ENCODE peak calls at places on chromosomes 6 and 20, in five cellular contexts. One of them, this sample, is unnamed.

GRCh38 chr20:53954734-53955658 is 115.4 kb downstream of the BCAS1 start:
- DNase-seq in NCI-H1694 treated with DMSO at 0.1 percent for 48 hours: no peak
- DNase-seq in glutamatergic neuron: no peak
- DNase-seq in activated T-cell treated with anti-CD3 and anti-CD28 coated beads for 24 hours: no peak
- DNase-seq in dorsolateral prefrontal cortex: no peak
- DNase-seq in this sample: no peak

GRCh38 chr20:48937674-48938073 is 16.2 kb downstream of the ARFGEF2 start:
- DNase-seq in NCI-H1694 treated with DMSO at 0.1 percent for 48 hours: no peak
- DNase-seq in glutamatergic neuron: no peak
- DNase-seq in dorsolateral prefrontal cortex: no peak
- DNase-seq in activated T-cell treated with anti-CD3 and anti-CD28 coated beads for 24 hours: no peak
- DNase-seq in this sample: no peak

GRCh38 chr20:48025061-48025515 is 239.8 kb upstream of the SULF2 start:
- DNase-seq in dorsolateral prefrontal cortex: no peak
- DNase-seq in activated T-cell treated with anti-CD3 and anti-CD28 coated beads for 24 hours: no peak
- DNase-seq in glutamatergic neuron: peak
- DNase-seq in NCI-H1694 treated with DMSO at 0.1 percent for 48 hours: no peak
- DNase-seq in this sample: no peak

GRCh38 chr20:53660947-53661381 is 67.3 kb upstream of the ZNF217 start:
- DNase-seq in glutamatergic neuron: no peak
- DNase-seq in dorsolateral prefrontal cortex: no peak
- DNase-seq in NCI-H1694 treated with DMSO at 0.1 percent for 48 hours: no peak
- DNase-seq in activated T-cell treated with anti-CD3 and anti-CD28 coated beads for 24 hours: no peak
- DNase-seq in this sample: no peak

GRCh38 chr6:138527376-138528092 is 28.2 kb upstream of the NHSL1 start:
- DNase-seq in glutamatergic neuron: no peak
- DNase-seq in NCI-H1694 treated with DMSO at 0.1 percent for 48 hours: no peak
- DNase-seq in activated T-cell treated with anti-CD3 and anti-CD28 coated beads for 24 hours: no peak
- DNase-seq in dorsolateral prefrontal cortex: no peak
- DNase-seq in this sample: no peak

GRCh38 chr20:30486103-30486478 is 771.4 kb upstream of the DEFB115 start:
- DNase-seq in dorsolateral prefrontal cortex: no peak
- DNase-seq in activated T-cell treated with anti-CD3 and anti-CD28 coated beads for 24 hours: no peak
- DNase-seq in glutamatergic neuron: no peak
- DNase-seq in NCI-H1694 treated with DMSO at 0.1 percent for 48 hours: no peak
- DNase-seq in this sample: no peak

GRCh38 chr6:16090920-16091319 is 38.0 kb upstream of the MYLIP start:
- DNase-seq in NCI-H1694 treated with DMSO at 0.1 percent for 48 hours: no peak
- DNase-seq in glutamatergic neuron: no peak
- DNase-seq in activated T-cell treated with anti-CD3 and anti-CD28 coated beads for 24 hours: no peak
- DNase-seq in dorsolateral prefrontal cortex: no peak
- DNase-seq in this sample: no peak

GRCh38 chr20:48738399-48739304 is 89.1 kb downstream of the PREX1 start:
- DNase-seq in dorsolateral prefrontal cortex: no peak
- DNase-seq in activated T-cell treated with anti-CD3 and anti-CD28 coated beads for 24 hours: peak
- DNase-seq in glutamatergic neuron: no peak
- DNase-seq in NCI-H1694 treated with DMSO at 0.1 percent for 48 hours: no peak
- DNase-seq in this sample: no peak

GRCh38 chr20:5786930-5787826 is 37.0 kb downstream of the SHLD1 start:
- DNase-seq in NCI-H1694 treated with DMSO at 0.1 percent for 48 hours: no peak
- DNase-seq in activated T-cell treated with anti-CD3 and anti-CD28 coated beads for 24 hours: no peak
- DNase-seq in dorsolateral prefrontal cortex: no peak
- DNase-seq in glutamatergic neuron: no peak
- DNase-seq in this sample: no peak

GRCh38 chr6:99434702-99435530 is 9.8 kb upstream of the PNISR start:
- DNase-seq in dorsolateral prefrontal cortex: no peak
- DNase-seq in glutamatergic neuron: no peak
- DNase-seq in NCI-H1694 treated with DMSO at 0.1 percent for 48 hours: peak
- DNase-seq in activated T-cell treated with anti-CD3 and anti-CD28 coated beads for 24 hours: no peak
- DNase-seq in this sample: peak

GRCh38 chr6:18585032-18585573 is 198.0 kb downstream of the RNF144B start:
- DNase-seq in dorsolateral prefrontal cortex: no peak
- DNase-seq in activated T-cell treated with anti-CD3 and anti-CD28 coated beads for 24 hours: no peak
- DNase-seq in glutamatergic neuron: no peak
- DNase-seq in NCI-H1694 treated with DMSO at 0.1 percent for 48 hours: no peak
- DNase-seq in this sample: no peak

GRCh38 chr20:62926229-62927127 is at the start of gene DIDO1:
- DNase-seq in NCI-H1694 treated with DMSO at 0.1 percent for 48 hours: peak
- DNase-seq in glutamatergic neuron: peak
- DNase-seq in activated T-cell treated with anti-CD3 and anti-CD28 coated beads for 24 hours: peak
- DNase-seq in dorsolateral prefrontal cortex: peak
- DNase-seq in this sample: peak

GRCh38 chr6:22113046-22113766 is 183.6 kb downstream of the PRL start:
- DNase-seq in glutamatergic neuron: no peak
- DNase-seq in dorsolateral prefrontal cortex: no peak
- DNase-seq in activated T-cell treated with anti-CD3 and anti-CD28 coated beads for 24 hours: no peak
- DNase-seq in NCI-H1694 treated with DMSO at 0.1 percent for 48 hours: no peak
- DNase-seq in this sample: no peak

GRCh38 chr6:159692303-159693127 is 526 bp downstream of the SOD2 start:
- DNase-seq in dorsolateral prefrontal cortex: peak
- DNase-seq in NCI-H1694 treated with DMSO at 0.1 percent for 48 hours: peak
- DNase-seq in activated T-cell treated with anti-CD3 and anti-CD28 coated beads for 24 hours: peak
- DNase-seq in glutamatergic neuron: peak
- DNase-seq in this sample: peak

GRCh38 chr20:59455392-59456341 is 148.7 kb upstream of the PHACTR3 start:
- DNase-seq in activated T-cell treated with anti-CD3 and anti-CD28 coated beads for 24 hours: no peak
- DNase-seq in glutamatergic neuron: no peak
- DNase-seq in NCI-H1694 treated with DMSO at 0.1 percent for 48 hours: no peak
- DNase-seq in dorsolateral prefrontal cortex: no peak
- DNase-seq in this sample: peak

GRCh38 chr20:60242836-60243520 is 284.8 kb downstream of the CDH26 start:
- DNase-seq in dorsolateral prefrontal cortex: no peak
- DNase-seq in activated T-cell treated with anti-CD3 and anti-CD28 coated beads for 24 hours: no peak
- DNase-seq in glutamatergic neuron: no peak
- DNase-seq in NCI-H1694 treated with DMSO at 0.1 percent for 48 hours: no peak
- DNase-seq in this sample: no peak

GRCh38 chr6:31652925-31653724 is 664 bp upstream of the BAG6 start:
- DNase-seq in glutamatergic neuron: peak
- DNase-seq in activated T-cell treated with anti-CD3 and anti-CD28 coated beads for 24 hours: peak
- DNase-seq in NCI-H1694 treated with DMSO at 0.1 percent for 48 hours: no peak
- DNase-seq in dorsolateral prefrontal cortex: peak
- DNase-seq in this sample: peak

GRCh38 chr20:38278150-38278549 is 17.6 kb upstream of the KIAA1755 start:
- DNase-seq in NCI-H1694 treated with DMSO at 0.1 percent for 48 hours: no peak
- DNase-seq in glutamatergic neuron: no peak
- DNase-seq in activated T-cell treated with anti-CD3 and anti-CD28 coated beads for 24 hours: no peak
- DNase-seq in dorsolateral prefrontal cortex: no peak
- DNase-seq in this sample: no peak

GRCh38 chr6:156778615-156779205 is 1.5 kb downstream of the ARID1B start:
- DNase-seq in dorsolateral prefrontal cortex: no peak
- DNase-seq in activated T-cell treated with anti-CD3 and anti-CD28 coated beads for 24 hours: peak
- DNase-seq in NCI-H1694 treated with DMSO at 0.1 percent for 48 hours: no peak
- DNase-seq in glutamatergic neuron: peak
- DNase-seq in this sample: no peak

GRCh38 chr20:50144362-50144761 is 9.2 kb downstream of the PEDS1 start:
- DNase-seq in activated T-cell treated with anti-CD3 and anti-CD28 coated beads for 24 hours: no peak
- DNase-seq in dorsolateral prefrontal cortex: no peak
- DNase-seq in NCI-H1694 treated with DMSO at 0.1 percent for 48 hours: no peak
- DNase-seq in glutamatergic neuron: no peak
- DNase-seq in this sample: no peak

GRCh38 chr6:124430741-124431140 is 531.5 kb upstream of the RNF217 start:
- DNase-seq in glutamatergic neuron: no peak
- DNase-seq in dorsolateral prefrontal cortex: no peak
- DNase-seq in activated T-cell treated with anti-CD3 and anti-CD28 coated beads for 24 hours: no peak
- DNase-seq in NCI-H1694 treated with DMSO at 0.1 percent for 48 hours: no peak
- DNase-seq in this sample: no peak

GRCh38 chr6:164227952-164228522 is 813.5 kb downstream of the QKI start:
- DNase-seq in activated T-cell treated with anti-CD3 and anti-CD28 coated beads for 24 hours: no peak
- DNase-seq in NCI-H1694 treated with DMSO at 0.1 percent for 48 hours: no peak
- DNase-seq in dorsolateral prefrontal cortex: no peak
- DNase-seq in glutamatergic neuron: no peak
- DNase-seq in this sample: no peak

GRCh38 chr6:4727671-4728435 is 48.4 kb upstream of the CDYL start:
- DNase-seq in dorsolateral prefrontal cortex: no peak
- DNase-seq in activated T-cell treated with anti-CD3 and anti-CD28 coated beads for 24 hours: no peak
- DNase-seq in NCI-H1694 treated with DMSO at 0.1 percent for 48 hours: peak
- DNase-seq in glutamatergic neuron: no peak
- DNase-seq in this sample: no peak

GRCh38 chr20:4018015-4018748 is 2.8 kb upstream of the RNF24 start:
- DNase-seq in glutamatergic neuron: no peak
- DNase-seq in activated T-cell treated with anti-CD3 and anti-CD28 coated beads for 24 hours: no peak
- DNase-seq in NCI-H1694 treated with DMSO at 0.1 percent for 48 hours: no peak
- DNase-seq in dorsolateral prefrontal cortex: no peak
- DNase-seq in this sample: no peak

GRCh38 chr6:154500769-154501171 is 9.7 kb downstream of the CNKSR3 start:
- DNase-seq in dorsolateral prefrontal cortex: no peak
- DNase-seq in NCI-H1694 treated with DMSO at 0.1 percent for 48 hours: no peak
- DNase-seq in glutamatergic neuron: no peak
- DNase-seq in activated T-cell treated with anti-CD3 and anti-CD28 coated beads for 24 hours: no peak
- DNase-seq in this sample: no peak

GRCh38 chr6:155253337-155253736 is 10.5 kb upstream of the CLDN20 start:
- DNase-seq in glutamatergic neuron: no peak
- DNase-seq in activated T-cell treated with anti-CD3 and anti-CD28 coated beads for 24 hours: no peak
- DNase-seq in dorsolateral prefrontal cortex: no peak
- DNase-seq in NCI-H1694 treated with DMSO at 0.1 percent for 48 hours: no peak
- DNase-seq in this sample: no peak

GRCh38 chr20:37711987-37712961 is 18.4 kb downstream of the CTNNBL1 start:
- DNase-seq in activated T-cell treated with anti-CD3 and anti-CD28 coated beads for 24 hours: no peak
- DNase-seq in glutamatergic neuron: no peak
- DNase-seq in NCI-H1694 treated with DMSO at 0.1 percent for 48 hours: no peak
- DNase-seq in dorsolateral prefrontal cortex: peak
- DNase-seq in this sample: peak

GRCh38 chr6:93418448-93419303 is 683 bp downstream of the EPHA7 start:
- DNase-seq in activated T-cell treated with anti-CD3 and anti-CD28 coated beads for 24 hours: no peak
- DNase-seq in glutamatergic neuron: peak
- DNase-seq in NCI-H1694 treated with DMSO at 0.1 percent for 48 hours: no peak
- DNase-seq in dorsolateral prefrontal cortex: peak
- DNase-seq in this sample: peak

GRCh38 chr6:35417979-35418661 is 34.0 kb upstream of the FANCE start:
- DNase-seq in glutamatergic neuron: no peak
- DNase-seq in NCI-H1694 treated with DMSO at 0.1 percent for 48 hours: no peak
- DNase-seq in dorsolateral prefrontal cortex: no peak
- DNase-seq in activated T-cell treated with anti-CD3 and anti-CD28 coated beads for 24 hours: no peak
- DNase-seq in this sample: no peak

GRCh38 chr6:659179-659578 is 2.3 kb upstream of the HUS1B start:
- DNase-seq in activated T-cell treated with anti-CD3 and anti-CD28 coated beads for 24 hours: no peak
- DNase-seq in glutamatergic neuron: no peak
- DNase-seq in NCI-H1694 treated with DMSO at 0.1 percent for 48 hours: no peak
- DNase-seq in dorsolateral prefrontal cortex: no peak
- DNase-seq in this sample: no peak

GRCh38 chr6:44833248-44833647 is 445.7 kb downstream of the CDC5L start:
- DNase-seq in dorsolateral prefrontal cortex: no peak
- DNase-seq in glutamatergic neuron: no peak
- DNase-seq in NCI-H1694 treated with DMSO at 0.1 percent for 48 hours: no peak
- DNase-seq in activated T-cell treated with anti-CD3 and anti-CD28 coated beads for 24 hours: no peak
- DNase-seq in this sample: no peak

GRCh38 chr6:24197892-24198291 is 71.9 kb downstream of the NRSN1 start:
- DNase-seq in activated T-cell treated with anti-CD3 and anti-CD28 coated beads for 24 hours: no peak
- DNase-seq in glutamatergic neuron: no peak
- DNase-seq in dorsolateral prefrontal cortex: no peak
- DNase-seq in NCI-H1694 treated with DMSO at 0.1 percent for 48 hours: no peak
- DNase-seq in this sample: no peak

GRCh38 chr6:84618046-84618752 is 146.2 kb downstream of the TBX18 start:
- DNase-seq in glutamatergic neuron: no peak
- DNase-seq in activated T-cell treated with anti-CD3 and anti-CD28 coated beads for 24 hours: no peak
- DNase-seq in NCI-H1694 treated with DMSO at 0.1 percent for 48 hours: no peak
- DNase-seq in dorsolateral prefrontal cortex: no peak
- DNase-seq in this sample: no peak

This sample was measured in cerebellum.